ENCODE peak calls at places on chromosome 7, in nine cellular contexts. P, U, B, M, T, E, F, W and N are unnamed samples.
A peak's percentile ranks its signal among the peaks of the same experiment; 100 is the strongest.

GRCh38 chr7:8751557-8752231 is 318.3 kb downstream of the NXPH1 start:
- DNase-seq in P (no peak), U (no peak), B (no peak), M (no peak), T (no peak), E (no peak), F (no peak), W (no peak), N (no peak)

GRCh38 chr7:70568674-70569334 is 563.1 kb upstream of the GALNT17 start:
- DNase-seq in P (no peak), U (no peak), B (no peak), M (no peak), T (no peak), E (peak; percentile 60), F (no peak), W (no peak), N (no peak)

GRCh38 chr7:28410628-28411578 is 1.4 kb upstream of the CREB5 start:
- DNase-seq in P (no peak), U (no peak), B (no peak), M (peak; percentile 23), T (no peak), E (peak; percentile 55), F (peak; percentile 89), W (peak; percentile 76), N (no peak)

GRCh38 chr7:134293029-134293740 is 23.5 kb downstream of the SLC35B4 start:
- DNase-seq in P (no peak), U (no peak), B (no peak), M (no peak), T (no peak), E (no peak), F (no peak), W (no peak), N (no peak)

GRCh38 chr7:130160023-130160422 is 45.2 kb downstream of the TMEM209 start:
- DNase-seq in P (no peak), U (no peak), B (no peak), M (no peak), T (no peak), E (no peak), F (no peak), W (no peak), N (no peak)

GRCh38 chr7:79241288-79242055 is 212.0 kb downstream of the MAGI2 start:
- DNase-seq in P (peak; percentile 77), U (no peak), B (no peak), M (no peak), T (no peak), E (no peak), F (no peak), W (peak; percentile 11), N (peak; percentile 27)

GRCh38 chr7:83872501-83872900 is 223.6 kb upstream of the SEMA3E start:
- DNase-seq in P (no peak), U (no peak), B (no peak), M (no peak), T (no peak), E (no peak), F (no peak), W (no peak), N (no peak)

GRCh38 chr7:153675141-153675540 is 377.1 kb upstream of the DPP6 start:
- DNase-seq in P (no peak), U (no peak), B (no peak), M (no peak), T (no peak), E (no peak), F (no peak), W (no peak), N (no peak)

GRCh38 chr7:133009853-133010252 is 72.0 kb downstream of the CHCHD3 start:
- DNase-seq in P (no peak), U (no peak), B (peak; percentile 57), M (no peak), T (no peak), E (no peak), F (no peak), W (no peak), N (no peak)

GRCh38 chr7:37315752-37316711 is 132.6 kb downstream of the ELMO1 start:
- DNase-seq in P (no peak), U (no peak), B (no peak), M (no peak), T (no peak), E (peak; percentile 34), F (no peak), W (no peak), N (peak; percentile 26)

GRCh38 chr7:151454306-151454705 is 14.4 kb upstream of the CRYGN start:
- DNase-seq in P (no peak), U (no peak), B (no peak), M (no peak), T (no peak), E (no peak), F (peak; percentile 45), W (no peak), N (no peak)

GRCh38 chr7:154985230-154985629 is 17.7 kb downstream of the PAXIP1 start:
- DNase-seq in P (no peak), U (no peak), B (no peak), M (no peak), T (no peak), E (no peak), F (no peak), W (no peak), N (no peak)

GRCh38 chr7:54799792-54800191 is 40.8 kb upstream of the SEC61G start:
- DNase-seq in P (no peak), U (no peak), B (no peak), M (no peak), T (no peak), E (no peak), F (no peak), W (no peak), N (no peak)

GRCh38 chr7:25804154-25804553 is 347.8 kb upstream of the NFE2L3 start:
- DNase-seq in P (no peak), U (no peak), B (no peak), M (no peak), T (peak; percentile 16), E (no peak), F (no peak), W (peak; percentile 98), N (no peak)

GRCh38 chr7:27214587-27214950 is 14.7 kb upstream of the HOXA13 start:
- DNase-seq in P (no peak), U (no peak), B (no peak), M (no peak), T (no peak), E (no peak), F (no peak), W (no peak), N (no peak)

GRCh38 chr7:22356855-22357310 is at the start of gene RAPGEF5:
- DNase-seq in P (no peak), U (peak; percentile 67), B (no peak), M (peak; percentile 5), T (no peak), E (no peak), F (no peak), W (peak; percentile 81), N (no peak)

GRCh38 chr7:1912472-1913289 is 242.6 kb downstream of the ELFN1 start:
- DNase-seq in P (peak; percentile 93), U (no peak), B (no peak), M (no peak), T (no peak), E (no peak), F (no peak), W (no peak), N (no peak)

GRCh38 chr7:26704786-26705185 is 159.6 kb downstream of the SKAP2 start:
- DNase-seq in P (no peak), U (no peak), B (no peak), M (no peak), T (no peak), E (no peak), F (no peak), W (no peak), N (peak; percentile 48)

GRCh38 chr7:106614751-106615150 is 46.2 kb downstream of the CCDC71L start:
- DNase-seq in P (no peak), U (no peak), B (no peak), M (no peak), T (no peak), E (no peak), F (no peak), W (no peak), N (no peak)

GRCh38 chr7:90791596-90791995 is 195.5 kb downstream of the CDK14 start:
- DNase-seq in P (no peak), U (no peak), B (no peak), M (no peak), T (no peak), E (no peak), F (no peak), W (no peak), N (no peak)

GRCh38 chr7:131544449-131545425 is 11.7 kb downstream of the PODXL start:
- DNase-seq in P (peak; percentile 47), U (no peak), B (peak; percentile 77), M (no peak), T (no peak), E (no peak), F (no peak), W (no peak), N (no peak)

GRCh38 chr7:12210179-12211053 is 678 bp upstream of the TMEM106B start:
- DNase-seq in P (no peak), U (peak; percentile 4), B (no peak), M (peak; percentile 37), T (no peak), E (peak; percentile 16), F (peak; percentile 66), W (peak; percentile 54), N (no peak)

GRCh38 chr7:129225206-129225930 is 538 bp downstream of the AHCYL2 start:
- DNase-seq in P (peak; percentile 32), U (no peak), B (no peak), M (peak; percentile 62), T (no peak), E (peak; percentile 57), F (peak; percentile 80), W (peak; percentile 63), N (no peak)

GRCh38 chr7:26443006-26443405 is 151.3 kb downstream of the SNX10 start:
- DNase-seq in P (no peak), U (no peak), B (no peak), M (no peak), T (no peak), E (no peak), F (no peak), W (no peak), N (no peak)

GRCh38 chr7:151400626-151401315 is 9.1 kb downstream of the WDR86 start:
- DNase-seq in P (no peak), U (no peak), B (no peak), M (no peak), T (no peak), E (no peak), F (peak; percentile 26), W (no peak), N (no peak)

GRCh38 chr7:34675749-34676374 is 17.8 kb downstream of the NPSR1 start:
- DNase-seq in P (no peak), U (no peak), B (peak; percentile 18), M (peak; percentile 2), T (no peak), E (no peak), F (no peak), W (peak; percentile 34), N (no peak)

GRCh38 chr7:19561121-19561805 is 147.6 kb downstream of the POLR1F start:
- DNase-seq in P (no peak), U (no peak), B (no peak), M (no peak), T (no peak), E (no peak), F (no peak), W (peak; percentile 82), N (no peak)

GRCh38 chr7:77866791-77867190 is 68.2 kb downstream of the PHTF2 start:
- DNase-seq in P (peak; percentile 59), U (no peak), B (peak; percentile 37), M (no peak), T (no peak), E (no peak), F (no peak), W (peak; percentile 87), N (no peak)

GRCh38 chr7:137069249-137069963 is 201.0 kb downstream of the CHRM2 start:
- DNase-seq in P (no peak), U (no peak), B (no peak), M (no peak), T (no peak), E (no peak), F (no peak), W (no peak), N (no peak)

GRCh38 chr7:106659963-106660861 is 746 bp downstream of the CCDC71L start:
- DNase-seq in P (peak; percentile 58), U (peak; percentile 66), B (peak; percentile 69), M (peak; percentile 86), T (no peak), E (peak; percentile 78), F (peak; percentile 87), W (peak; percentile 83), N (peak; percentile 41)

GRCh38 chr7:101410743-101411476 is 48.2 kb downstream of the COL26A1 start:
- DNase-seq in P (peak; percentile 6), U (peak; percentile 39), B (peak; percentile 9), M (peak; percentile 53), T (no peak), E (no peak), F (no peak), W (no peak), N (no peak)